ENCODE peak calls at places on chromosomes 4 and X, in nine cellular contexts. Y is tibial artery, J is epithelial cell of esophagus, Q is dorsolateral prefrontal cortex, I is GM12865, T is psoas muscle, S is neural progenitor cell, P is bronchial epithelial cell, G is IMR-90. D is an unnamed sample.

GRCh38 chr4:27790911-27791310 is 930.3 kb downstream of the STIM2 start:
- DNase-seq in Y (no peak), J (peak; percentile 70), Q (no peak), I (no peak), T (no peak), S (no peak), P (peak; percentile 73), G (peak; percentile 11), D (no peak)

GRCh38 chr4:1249731-1250526 is 999 bp upstream of the CTBP1 start:
- DNase-seq in Y (peak; percentile 70), J (peak; percentile 47), Q (no peak), I (peak; percentile 72), T (peak; percentile 50), S (no peak), P (peak; percentile 12), G (no peak), D (no peak)

GRCh38 chr4:96638132-96638531 is 798.2 kb downstream of the PDHA2 start:
- DNase-seq in Y (no peak), J (no peak), Q (no peak), I (no peak), T (no peak), S (no peak), P (no peak), G (no peak), D (no peak)

GRCh38 chrX:153599192-153600031 is 473 bp upstream of the CCNQ start:
- DNase-seq in Y (peak; percentile 92), J (peak; percentile 84), Q (peak; percentile 79), I (peak; percentile 94), T (peak; percentile 88), S (peak; percentile 93), P (peak; percentile 58), G (peak; percentile 81), D (peak; percentile 48)

GRCh38 chrX:129781134-129782014 is 1.6 kb downstream of the SASH3 start:
- DNase-seq in Y (no peak), J (no peak), Q (no peak), I (peak; percentile 95), T (peak; percentile 25), S (no peak), P (no peak), G (no peak), D (no peak)

GRCh38 chr4:86531440-86531839 is 62.7 kb upstream of the PTPN13 start:
- DNase-seq in Y (no peak), J (no peak), Q (no peak), I (no peak), T (no peak), S (no peak), P (no peak), G (no peak), D (no peak)

GRCh38 chr4:1678244-1678643 is 5.9 kb downstream of the FAM53A start:
- DNase-seq in Y (no peak), J (no peak), Q (no peak), I (no peak), T (no peak), S (no peak), P (no peak), G (no peak), D (no peak)

GRCh38 chr4:54165011-54165410 is 64.1 kb upstream of the PDGFRA start:
- DNase-seq in Y (no peak), J (no peak), Q (no peak), I (no peak), T (no peak), S (no peak), P (no peak), G (no peak), D (no peak)

GRCh38 chrX:72021975-72022374 is 109.7 kb downstream of the RTL5 start:
- DNase-seq in Y (no peak), J (no peak), Q (no peak), I (peak; percentile 43), T (no peak), S (peak; percentile 34), P (no peak), G (no peak), D (no peak)

GRCh38 chr4:8735236-8736082 is 136.2 kb downstream of the HMX1 start:
- DNase-seq in Y (no peak), J (no peak), Q (no peak), I (no peak), T (no peak), S (no peak), P (no peak), G (no peak), D (no peak)

GRCh38 chr4:123856689-123857545 is 460.3 kb downstream of the SPRY1 start:
- DNase-seq in Y (no peak), J (peak; percentile 31), Q (no peak), I (no peak), T (no peak), S (peak; percentile 67), P (peak; percentile 38), G (peak; percentile 62), D (no peak)

GRCh38 chr4:3010577-3010976 is 47.2 kb downstream of the GRK4 start:
- DNase-seq in Y (no peak), J (peak; percentile 82), Q (no peak), I (no peak), T (no peak), S (no peak), P (peak; percentile 79), G (no peak), D (no peak)

GRCh38 chrX:150161092-150161672 is 201.9 kb upstream of the MAMLD1 start:
- DNase-seq in Y (no peak), J (no peak), Q (no peak), I (no peak), T (no peak), S (no peak), P (no peak), G (peak; percentile 26), D (no peak)

GRCh38 chrX:38750551-38750950 is 50.7 kb upstream of the MID1IP1 start:
- DNase-seq in Y (no peak), J (no peak), Q (no peak), I (peak; percentile 22), T (no peak), S (no peak), P (no peak), G (no peak), D (no peak)

GRCh38 chrX:38755319-38755718 is 45.9 kb upstream of the MID1IP1 start:
- DNase-seq in Y (no peak), J (no peak), Q (no peak), I (peak; percentile 1), T (no peak), S (no peak), P (no peak), G (no peak), D (no peak)

DNA sequence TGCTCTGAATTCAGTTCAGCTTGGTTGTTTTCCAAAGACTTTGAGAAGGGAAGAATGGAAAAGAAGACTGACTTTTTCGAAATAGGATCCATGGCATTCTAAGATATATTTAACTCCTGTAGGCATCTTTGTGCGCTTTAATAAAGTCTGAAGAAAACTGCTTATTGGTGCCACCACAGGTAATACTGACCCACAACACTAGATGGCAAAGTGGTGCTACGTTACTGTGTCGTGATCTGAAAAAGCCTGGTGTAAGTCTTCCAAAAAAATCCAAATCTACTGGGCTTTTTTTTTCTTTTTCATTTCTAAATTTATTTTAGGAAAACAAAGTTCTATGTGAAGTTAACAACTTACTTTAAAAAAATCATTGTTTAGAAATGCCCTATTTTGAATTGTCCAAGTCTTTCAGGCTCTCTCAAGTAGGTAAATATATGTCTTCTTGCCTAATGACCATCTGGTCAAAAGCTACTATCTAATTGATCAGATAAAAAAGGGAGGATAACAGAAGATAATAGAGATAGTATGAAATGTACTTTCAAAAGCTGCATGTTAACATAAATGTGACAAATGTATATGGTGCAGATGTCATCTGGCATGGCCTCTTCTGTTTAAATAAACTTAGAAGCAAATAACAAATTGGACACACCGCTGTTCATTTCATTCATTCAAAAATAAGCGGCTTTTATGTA is 47.0 kb upstream of the MID1IP1 start:
- DNase-seq in Y (no peak), J (peak; percentile 58), Q (peak; percentile 6), I (peak; percentile 61), T (no peak), S (peak; percentile 46), P (peak; percentile 52), G (peak; percentile 58), D (no peak)
- TF ChIP-seq CTCF in Y (peak; percentile 54), J (peak; percentile 64), Q (peak; percentile 53), I (peak; percentile 45), T (peak; percentile 65), S (peak; percentile 67), P (peak; percentile 47), G (peak; percentile 64), D (no peak)

GRCh38 chr4:153766758-153767157 is 6.9 kb upstream of the RNF175 start:
- DNase-seq in Y (no peak), J (no peak), Q (no peak), I (no peak), T (no peak), S (no peak), P (no peak), G (no peak), D (no peak)

GRCh38 chr4:153765836-153766235 is 6.0 kb upstream of the RNF175 start:
- DNase-seq in Y (no peak), J (no peak), Q (no peak), I (no peak), T (no peak), S (no peak), P (no peak), G (no peak), D (no peak)

GRCh38 chr4:153764611-153765368 is 5.0 kb upstream of the RNF175 start:
- DNase-seq in Y (no peak), J (no peak), Q (no peak), I (no peak), T (no peak), S (peak; percentile 59), P (no peak), G (no peak), D (no peak)

GRCh38 chr4:153759407-153760226 is at the start of gene RNF175:
- DNase-seq in Y (no peak), J (no peak), Q (peak; percentile 28), I (no peak), T (peak; percentile 25), S (peak; percentile 66), P (no peak), G (no peak), D (no peak)

GRCh38 chr4:153763404-153763803 is 3.6 kb upstream of the RNF175 start:
- DNase-seq in Y (no peak), J (peak; percentile 21), Q (no peak), I (no peak), T (no peak), S (peak; percentile 40), P (peak; percentile 19), G (no peak), D (no peak)
- TF ChIP-seq CTCF in Y (no peak), J (peak; percentile 35), Q (no peak), I (no peak), T (no peak), S (peak; percentile 65), P (peak; percentile 40), G (no peak), D (no peak)

GRCh38 chr4:106982711-106983211 is 53.4 kb downstream of the DKK2 start:
- DNase-seq in Y (no peak), J (no peak), Q (no peak), I (no peak), T (no peak), S (no peak), P (no peak), G (no peak), D (no peak)
- TF ChIP-seq CTCF in Y (no peak), J (no peak), Q (no peak), I (no peak), T (no peak), S (no peak), P (no peak), G (no peak), D (no peak)

DNA sequence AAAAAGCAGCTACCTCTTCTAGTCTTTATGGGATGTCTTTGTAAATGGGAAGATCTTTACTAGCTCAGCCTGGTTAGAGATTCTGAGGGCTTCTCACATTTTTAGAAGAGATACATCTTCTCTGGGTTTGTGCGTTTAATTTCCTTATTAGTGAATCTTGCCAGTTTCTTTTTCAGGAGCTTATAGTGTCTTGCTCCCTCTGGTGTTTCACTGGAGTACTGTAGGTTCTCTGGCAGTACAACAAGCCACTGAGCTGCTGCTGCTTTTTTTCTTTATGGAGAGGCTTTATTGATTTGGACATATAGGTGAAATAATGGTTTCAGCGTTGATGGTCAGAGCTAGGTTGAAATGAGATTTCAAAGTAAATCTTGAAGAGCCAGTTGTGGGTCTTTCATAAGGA is 82.9 kb downstream of the LAS1L start:
- DNase-seq in Y (no peak), J (peak; percentile 44), Q (no peak), I (peak; percentile 51), T (no peak), S (peak; percentile 42), P (peak; percentile 29), G (peak; percentile 33), D (no peak)
- TF ChIP-seq CTCF in Y (no peak), J (peak; percentile 53), Q (peak; percentile 11), I (peak; percentile 50), T (peak; percentile 12), S (peak; percentile 61), P (peak; percentile 42), G (peak; percentile 43), D (no peak)